ENCODE peak calls at places on chromosomes 13 and 19, in nine cellular contexts. O is islet precursor cell; Q is CD14-positive monocyte; B is uterus; W is H9; I is stimulated activated CD8-positive, alpha-beta memory T cell treated with anti-CD3 and anti-CD28 coated beads, Interleukin-7, amount 100 ng/mL, for 1 hour; N is left cardiac atrium; R is HFFc6; Z is NAMALWA. L is an unnamed sample.

GRCh38 chr13:19607523-19608078 is 25.9 kb upstream of the MPHOSPH8 start:
- DNase-seq in B (no peak), N (no peak), Q (no peak), O (no peak), I (no peak), Z (no peak), W (no peak), R (no peak), L (no peak)

GRCh38 chr19:1041835-1042685 is 2.2 kb downstream of the ABCA7 start:
- DNase-seq in N (peak; percentile 36), O (peak; percentile 48), I (no peak), Q (no peak), B (no peak), R (no peak), Z (no peak), W (peak; percentile 27), L (no peak)

GRCh38 chr13:20410726-20411125 is 114.9 kb downstream of the CRYL1 start:
- DNase-seq in Q (no peak), N (no peak), W (no peak), R (no peak), O (no peak), Z (no peak), B (no peak), I (no peak), L (no peak)

GRCh38 chr13:44523176-44524017 is 52.7 kb downstream of the TSC22D1 start:
- DNase-seq in B (no peak), O (peak; percentile 69), W (no peak), Q (no peak), I (no peak), R (peak; percentile 27), N (no peak), Z (no peak), L (no peak)

GRCh38 chr13:43786766-43787517 is at the start of gene ENOX1:
- DNase-seq in Z (peak; percentile 20), W (peak; percentile 65), O (peak; percentile 86), R (peak; percentile 57), Q (no peak), I (no peak), B (peak; percentile 60), N (peak; percentile 78), L (no peak)

GRCh38 chr19:58001895-58002369 is 688 bp downstream of the ZNF606 start:
- DNase-seq in I (no peak), O (no peak), Q (no peak), B (no peak), N (no peak), W (no peak), R (no peak), Z (no peak), L (no peak)

GRCh38 chr19:18710186-18710585 is 26.7 kb downstream of the CRTC1 start:
- DNase-seq in I (no peak), N (no peak), R (no peak), B (no peak), W (no peak), Q (no peak), Z (no peak), O (no peak), L (no peak)

GRCh38 chr19:48964205-48965032 is 690 bp upstream of the FTL start:
- DNase-seq in B (no peak), R (peak; percentile 46), I (no peak), O (no peak), W (no peak), Z (no peak), Q (no peak), N (no peak), L (no peak)

GRCh38 chr13:60583911-60584753 is 187.1 kb downstream of the TDRD3 start:
- DNase-seq in Z (peak; percentile 19), Q (no peak), I (no peak), W (peak; percentile 93), R (peak; percentile 20), B (peak; percentile 18), N (no peak), O (peak; percentile 62), L (no peak)

GRCh38 chr13:22018297-22019210 is 347.7 kb downstream of the FGF9 start:
- DNase-seq in O (no peak), I (no peak), B (no peak), W (no peak), R (no peak), N (no peak), Z (no peak), Q (no peak), L (no peak)

GRCh38 chr19:14563989-14564650 is 7.7 kb downstream of the NDUFB7 start:
- DNase-seq in W (peak; percentile 98), O (peak; percentile 86), R (no peak), Q (no peak), Z (peak; percentile 87), N (no peak), I (no peak), B (no peak), L (no peak)

GRCh38 chr19:35727053-35727955 is 9.5 kb downstream of the KMT2B start:
- DNase-seq in Q (no peak), R (no peak), B (no peak), N (no peak), I (no peak), Z (no peak), W (no peak), O (no peak), L (no peak)

GRCh38 chr19:43636121-43636683 is 3.4 kb downstream of the CADM4 start:
- DNase-seq in I (no peak), Z (no peak), Q (no peak), W (peak; percentile 50), O (peak; percentile 58), N (no peak), R (no peak), B (no peak), L (no peak)

GRCh38 chr19:56837004-56837403 is 3.5 kb downstream of the PEG3 start:
- DNase-seq in I (no peak), W (no peak), Q (no peak), R (no peak), B (peak; percentile 20), Z (no peak), O (no peak), N (peak; percentile 32), L (no peak)

GRCh38 chr13:48819889-48820288 is 155.8 kb upstream of the FNDC3A start:
- DNase-seq in Z (no peak), Q (no peak), N (no peak), R (no peak), O (no peak), B (no peak), W (no peak), I (no peak), L (no peak)

GRCh38 chr13:98233127-98233526 is 56.1 kb upstream of the RNF113B start:
- DNase-seq in N (no peak), I (no peak), R (no peak), Q (no peak), Z (no peak), O (no peak), B (no peak), W (no peak), L (no peak)

GRCh38 chr13:28489536-28489935 is 5.4 kb downstream of the FLT1 start:
- DNase-seq in O (no peak), Q (no peak), B (no peak), W (no peak), I (no peak), N (no peak), Z (no peak), R (peak; percentile 46), L (no peak)

GRCh38 chr13:30821421-30821820 is 84.7 kb upstream of the MEDAG start:
- DNase-seq in O (peak; percentile 2), B (no peak), R (no peak), W (no peak), I (no peak), Q (no peak), N (no peak), Z (no peak), L (no peak)

GRCh38 chr13:90801621-90802020 is 545.9 kb upstream of the MIR17HG start:
- DNase-seq in N (no peak), R (no peak), Z (no peak), B (no peak), Q (no peak), W (no peak), O (no peak), I (no peak), L (no peak)